ENCODE peak calls at places on chromosome 15, in six cellular contexts. B, K, Z, P, E and H are unnamed samples.
A peak's percentile ranks its signal among the peaks of the same experiment; 100 is the strongest.

GRCh38 chr15:87907676-87908446 is 348.7 kb downstream of the NTRK3 start:
- DNase-seq in B (no peak), K (no peak), P (no peak), Z (no peak), E (no peak), H (no peak)

GRCh38 chr15:47796339-47796738 is 79.0 kb downstream of the SEMA6D start:
- DNase-seq in E (no peak), Z (no peak), B (no peak), P (no peak), K (no peak), H (no peak)

GRCh38 chr15:32643907-32644445 is 2.5 kb downstream of the SCG5 start:
- DNase-seq in K (no peak), B (no peak), Z (no peak), E (peak; percentile 59), P (no peak), H (no peak)

GRCh38 chr15:90760661-90761232 is 43.6 kb downstream of the BLM start:
- DNase-seq in Z (no peak), K (no peak), E (no peak), B (no peak), P (no peak), H (no peak)

GRCh38 chr15:88911766-88912118 is 1.4 kb downstream of the MFGE8 start:
- DNase-seq in B (no peak), P (no peak), Z (peak; percentile 84), E (peak; percentile 76), K (peak; percentile 68), H (no peak)

GRCh38 chr15:67049351-67050044 is 15.9 kb upstream of the SMAD3 start:
- DNase-seq in B (no peak), K (no peak), Z (peak; percentile 76), P (peak; percentile 94), E (peak; percentile 85), H (no peak)

GRCh38 chr15:60840703-60841411 is 361.9 kb upstream of the ICE2 start:
- DNase-seq in B (no peak), E (no peak), P (no peak), Z (no peak), K (peak; percentile 26), H (no peak)

GRCh38 chr15:63434567-63435219 is 53.0 kb upstream of the CA12 start:
- DNase-seq in B (no peak), K (no peak), Z (no peak), E (no peak), P (no peak), H (no peak)

GRCh38 chr15:90871097-90871715 is 2.8 kb downstream of the FURIN start:
- DNase-seq in Z (peak; percentile 76), E (no peak), B (no peak), P (no peak), K (peak; percentile 54), H (peak; percentile 64)

GRCh38 chr15:101194246-101195138 is 57.4 kb downstream of the CHSY1 start:
- DNase-seq in E (no peak), P (no peak), Z (no peak), B (no peak), K (no peak), H (no peak)

GRCh38 chr15:101200181-101200580 is 51.7 kb downstream of the CHSY1 start:
- DNase-seq in E (no peak), P (no peak), Z (no peak), K (no peak), B (no peak), H (no peak)

GRCh38 chr15:101198820-101199219 is 53.0 kb downstream of the CHSY1 start:
- DNase-seq in Z (no peak), E (no peak), B (no peak), P (no peak), K (no peak), H (no peak)

GRCh38 chr15:101201411-101202174 is 50.3 kb downstream of the CHSY1 start:
- DNase-seq in Z (peak; percentile 82), B (peak; percentile 19), E (peak; percentile 94), K (peak; percentile 90), P (no peak), H (no peak)

GRCh38 chr15:101198031-101198430 is 53.8 kb downstream of the CHSY1 start:
- DNase-seq in E (no peak), Z (no peak), P (no peak), B (no peak), K (no peak), H (no peak)
- H4K20me1 ChIP-seq in E (peaks cover 3% of the 10 kb centered on the region), Z (peaks cover 28% of the 10 kb centered on the region), P (peaks cover 23% of the 10 kb centered on the region), B (peaks cover 18% of the 10 kb centered on the region), K (peaks cover 86% of the 10 kb centered on the region), H (peaks cover 75% of the 10 kb centered on the region)

GRCh38 chr15:64478863-64479262 is 18.5 kb downstream of the ZNF609 start:
- DNase-seq in E (no peak), Z (no peak), K (no peak), P (no peak), B (no peak), H (no peak)
- H4K20me1 ChIP-seq in E (no peaks in the 10 kb centered on the region), Z (peaks cover 17% of the 10 kb centered on the region), K (peaks cover 62% of the 10 kb centered on the region), P (no peaks in the 10 kb centered on the region), B (no peaks in the 10 kb centered on the region), H (no peaks in the 10 kb centered on the region)

DNA sequence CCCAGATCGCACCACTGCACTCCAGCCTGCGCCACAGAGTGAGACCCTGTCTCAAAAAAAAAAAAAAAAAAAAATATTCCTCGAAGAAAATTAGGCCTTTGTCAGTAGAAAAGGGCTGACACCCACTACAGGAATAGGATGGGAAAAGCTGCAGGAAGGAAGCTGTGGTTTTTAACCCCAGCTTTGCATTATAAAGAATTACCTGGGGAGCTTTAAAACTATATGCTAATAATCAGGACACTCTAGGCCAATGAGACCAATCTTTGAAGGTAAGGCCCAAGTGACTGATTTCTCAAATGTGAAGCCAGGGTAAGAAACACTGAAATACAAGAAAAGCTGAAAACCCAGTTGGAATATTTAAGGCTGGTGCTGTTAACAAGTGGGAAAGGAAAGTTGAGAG is 74.3 kb downstream of the RBPMS2 start:
- DNase-seq in P (no peak), B (no peak), Z (no peak), E (no peak), K (no peak), H (no peak)
- H4K20me1 ChIP-seq in P (peaks cover 13% of the 10 kb centered on the region), B (peaks cover 11% of the 10 kb centered on the region), Z (peaks cover 26% of the 10 kb centered on the region), E (no peaks in the 10 kb centered on the region), K (peaks cover 54% of the 10 kb centered on the region), H (no peaks in the 10 kb centered on the region)

DNA sequence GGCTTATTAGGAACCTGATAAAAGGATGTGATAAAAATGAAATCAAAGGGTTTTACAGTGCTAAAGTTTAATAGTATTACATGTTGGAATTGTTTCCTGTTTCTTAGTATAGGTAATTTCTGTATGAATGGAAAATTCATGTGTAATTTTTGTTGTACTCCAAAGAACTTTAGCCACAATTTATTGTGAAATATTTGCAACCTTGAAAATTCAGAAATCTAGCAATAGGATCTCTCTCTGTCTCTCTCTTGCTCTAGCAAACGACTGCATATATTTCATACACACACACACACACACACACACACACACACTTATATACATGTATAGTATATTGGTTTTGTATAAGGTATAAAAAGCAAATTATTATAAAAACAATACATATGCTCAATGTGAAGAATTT is 59.6 kb downstream of the PIAS1 start:
- DNase-seq in B (no peak), Z (no peak), K (no peak), P (no peak), E (no peak), H (no peak)
- H4K20me1 ChIP-seq in B (no peaks in the 10 kb centered on the region), Z (no peaks in the 10 kb centered on the region), K (peaks cover 26% of the 10 kb centered on the region), P (peaks cover 5% of the 10 kb centered on the region), E (no peaks in the 10 kb centered on the region), H (no peaks in the 10 kb centered on the region)

GRCh38 chr15:80735344-80735743 is 40.2 kb downstream of the ABHD17C start:
- DNase-seq in K (no peak), Z (no peak), P (no peak), B (no peak), E (no peak), H (no peak)

GRCh38 chr15:80732148-80732547 is 37.0 kb downstream of the ABHD17C start:
- DNase-seq in E (no peak), K (no peak), P (no peak), Z (no peak), B (no peak), H (no peak)

GRCh38 chr15:80739919-80740318 is 39.3 kb upstream of the CEMIP start:
- DNase-seq in Z (no peak), E (no peak), P (peak; percentile 81), B (no peak), K (no peak), H (no peak)

GRCh38 chr15:80732818-80733217 is 37.7 kb downstream of the ABHD17C start:
- DNase-seq in K (no peak), B (no peak), E (no peak), P (no peak), Z (no peak), H (no peak)

GRCh38 chr15:80736571-80736970 is 41.5 kb downstream of the ABHD17C start:
- DNase-seq in Z (no peak), E (no peak), B (no peak), K (no peak), P (no peak), H (no peak)
- H4K20me1 ChIP-seq in Z (peaks cover 14% of the 10 kb centered on the region), E (no peaks in the 10 kb centered on the region), B (no peaks in the 10 kb centered on the region), K (peaks cover 25% of the 10 kb centered on the region), P (peaks cover 9% of the 10 kb centered on the region), H (no peaks in the 10 kb centered on the region)

GRCh38 chr15:68789041-68789920 is 31.4 kb downstream of the ANP32A start:
- DNase-seq in E (peak; percentile 16), K (no peak), B (no peak), P (no peak), Z (no peak), H (no peak)

GRCh38 chr15:68788265-68788624 is 32.5 kb downstream of the ANP32A start:
- DNase-seq in E (no peak), B (no peak), K (no peak), P (no peak), Z (no peak), H (no peak)

GRCh38 chr15:68790910-68791309 is 29.8 kb downstream of the ANP32A start:
- DNase-seq in B (no peak), K (no peak), Z (no peak), E (no peak), P (no peak), H (no peak)

GRCh38 chr15:68791431-68792283 is 29.0 kb downstream of the ANP32A start:
- DNase-seq in P (no peak), E (peak; percentile 14), K (no peak), Z (no peak), B (no peak), H (no peak)

DNA sequence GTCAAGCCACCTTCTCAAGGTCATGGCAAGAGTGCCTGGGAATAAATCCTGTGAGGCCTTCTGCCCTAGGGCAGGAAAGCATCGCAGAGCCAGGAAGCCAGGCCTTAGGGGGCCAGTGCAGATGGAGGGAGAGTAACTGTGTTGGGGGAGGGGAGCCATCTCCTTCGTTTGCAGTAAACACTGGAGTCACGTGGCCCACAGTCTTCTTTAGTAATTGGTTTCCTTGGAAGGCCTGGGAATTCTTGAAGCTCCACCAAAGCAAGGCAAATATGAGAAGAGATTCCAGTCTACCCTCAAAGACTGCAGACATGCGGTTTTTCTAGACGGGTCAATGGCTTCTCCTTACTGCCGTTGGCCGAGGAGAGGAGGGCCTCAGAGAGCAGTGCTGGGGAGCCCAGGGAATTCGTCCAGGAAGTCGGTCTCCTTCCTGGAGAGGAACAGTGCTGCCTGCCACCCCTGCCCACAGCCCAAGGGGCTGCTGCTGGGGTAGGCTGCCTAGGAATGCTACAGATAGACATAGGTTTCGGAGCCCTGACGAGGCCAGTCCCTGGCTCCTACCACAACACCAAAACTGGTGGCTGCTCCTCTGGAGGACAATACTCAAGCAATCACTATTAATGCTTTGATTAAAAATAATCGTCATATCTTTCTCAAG is 30.6 kb downstream of the ANP32A start:
- DNase-seq in Z (peak; percentile 64), E (no peak), P (no peak), K (peak; percentile 51), B (no peak), H (no peak)
- H4K20me1 ChIP-seq in Z (peaks cover 47% of the 10 kb centered on the region), E (no peaks in the 10 kb centered on the region), P (peaks cover 34% of the 10 kb centered on the region), K (peaks cover 100% of the 10 kb centered on the region), B (peaks cover 8% of the 10 kb centered on the region), H (peaks cover 89% of the 10 kb centered on the region)